ENCODE peak calls at places on chromosomes 5 and 9, in six cellular contexts. S, L, D, Y, I and W are unnamed samples.

GRCh38 chr5:51651889-51652288 is 268.6 kb downstream of the ISL1 start:
- DNase-seq in S (no peak), L (no peak), D (no peak), Y (no peak), I (peak), W (no peak)

GRCh38 chr9:13500034-13500433 is 220.5 kb upstream of the MPDZ start:
- DNase-seq in S (no peak), L (no peak), D (no peak), Y (no peak), I (no peak), W (no peak)

GRCh38 chr5:1732955-1733354 is 66.7 kb downstream of the MRPL36 start:
- DNase-seq in S (no peak), L (no peak), D (no peak), Y (no peak), I (no peak), W (no peak)

GRCh38 chr9:74770508-74771261 is 117.0 kb downstream of the TRPM6 start:
- DNase-seq in S (peak), L (no peak), D (no peak), Y (no peak), I (no peak), W (no peak)

GRCh38 chr9:93133641-93134017 is 422 bp downstream of the NINJ1 start:
- DNase-seq in S (no peak), L (peak), D (peak), Y (peak), I (no peak), W (no peak)

GRCh38 chr5:80711938-80712337 is 57.2 kb upstream of the DHFR start:
- DNase-seq in S (no peak), L (no peak), D (peak), Y (no peak), I (peak), W (no peak)

GRCh38 chr9:95506438-95506691 is 10.4 kb downstream of the PTCH1 start:
- DNase-seq in S (peak), L (no peak), D (no peak), Y (no peak), I (no peak), W (no peak)

GRCh38 chr5:56080375-56081052 is 85.8 kb upstream of the IL6ST start:
- DNase-seq in S (no peak), L (no peak), D (no peak), Y (no peak), I (no peak), W (no peak)

GRCh38 chr9:22030101-22030598 is 21.0 kb upstream of the CDKN2B start:
- DNase-seq in S (no peak), L (no peak), D (no peak), Y (no peak), I (no peak), W (peak)

GRCh38 chr5:140672455-140673186 is 755 bp downstream of the DND1 start:
- DNase-seq in S (no peak), L (no peak), D (no peak), Y (no peak), I (no peak), W (no peak)

GRCh38 chr5:153551537-153552079 is 61.1 kb downstream of the GRIA1 start:
- DNase-seq in S (no peak), L (peak), D (no peak), Y (peak), I (peak), W (peak)

GRCh38 chr5:39459091-39459490 is 34.3 kb upstream of the DAB2 start:
- DNase-seq in S (no peak), L (no peak), D (no peak), Y (peak), I (no peak), W (no peak)

GRCh38 chr5:40988761-40989510 is 79.6 kb downstream of the C7 start:
- DNase-seq in S (no peak), L (no peak), D (no peak), Y (no peak), I (no peak), W (no peak)

GRCh38 chr9:19787672-19788071 is 1.2 kb downstream of the SLC24A2 start:
- DNase-seq in S (no peak), L (no peak), D (no peak), Y (no peak), I (no peak), W (no peak)

GRCh38 chr9:75229605-75230332 is 141.5 kb downstream of the OSTF1 start:
- DNase-seq in S (no peak), L (no peak), D (no peak), Y (no peak), I (no peak), W (no peak)

GRCh38 chr5:7908317-7908716 is 39.4 kb downstream of the MTRR start:
- DNase-seq in S (no peak), L (no peak), D (no peak), Y (no peak), I (no peak), W (no peak)

GRCh38 chr5:178196986-178197385 is 7.3 kb upstream of the HNRNPAB start:
- DNase-seq in S (no peak), L (no peak), D (no peak), Y (no peak), I (no peak), W (no peak)

GRCh38 chr5:64166201-64166959 is 737 bp downstream of the RNF180 start:
- DNase-seq in S (no peak), L (no peak), D (no peak), Y (no peak), I (no peak), W (no peak)

GRCh38 chr9:69174645-69175487 is 789 bp downstream of the TJP2 start:
- DNase-seq in S (peak), L (peak), D (peak), Y (peak), I (no peak), W (peak)

GRCh38 chr9:16069671-16070586 is 517.1 kb downstream of the CCDC171 start:
- DNase-seq in S (no peak), L (no peak), D (no peak), Y (peak), I (no peak), W (no peak)

GRCh38 chr5:179120951-179121666 is 60.9 kb downstream of the ZNF354C start:
- DNase-seq in S (no peak), L (no peak), D (no peak), Y (no peak), I (no peak), W (no peak)

GRCh38 chr5:120463991-120464626 is at the start of gene PRR16:
- DNase-seq in S (no peak), L (peak), D (peak), Y (no peak), I (no peak), W (no peak)

GRCh38 chr5:40682431-40683017 is 2.8 kb downstream of the PTGER4 start:
- DNase-seq in S (no peak), L (no peak), D (no peak), Y (no peak), I (no peak), W (no peak)

GRCh38 chr5:153153086-153153485 is 337.4 kb upstream of the GRIA1 start:
- DNase-seq in S (no peak), L (no peak), D (no peak), Y (no peak), I (no peak), W (no peak)

GRCh38 chr5:142432961-142433360 is 108.1 kb upstream of the SPRY4 start:
- DNase-seq in S (peak), L (no peak), D (no peak), Y (no peak), I (no peak), W (no peak)

GRCh38 chr9:125522328-125522725 is 184.7 kb downstream of the MAPKAP1 start:
- DNase-seq in S (no peak), L (no peak), D (no peak), Y (no peak), I (no peak), W (no peak)